ENCODE peak calls at places on chromosomes 6 and 20, in seven cellular contexts. R is dermis microvascular lymphatic vessel endothelial cell; M is fibroblast of mammary gland; A is IMR-90; Z is fibroblast of lung; Y is stimulated activated CD8-positive, alpha-beta memory T cell treated with anti-CD3 and anti-CD28 coated beads, Interleukin-7, amount 100 ng/mL, for 24 hours; J is stimulated activated CD4-positive, alpha-beta T cell treated with anti-CD3 and anti-CD28 coated beads, Interleukin-15, amount 100 ng/mL, for 1 hour. P is an unnamed sample.

GRCh38 chr20:22617160-22617559 is 32.8 kb upstream of the FOXA2 start:
- DNase-seq in R (no peak), M (no peak), A (no peak), Z (no peak), Y (no peak), J (no peak), P (no peak)

GRCh38 chr6:136600818-136601217 is 50.6 kb upstream of the MAP7 start:
- DNase-seq in R (no peak), M (no peak), A (peak), Z (no peak), Y (no peak), J (no peak), P (no peak)

GRCh38 chr6:13000537-13000936 is 284.0 kb downstream of the PHACTR1 start:
- DNase-seq in R (no peak), M (no peak), A (no peak), Z (no peak), Y (no peak), J (no peak), P (no peak)

GRCh38 chr6:148367418-148368024 is 24.9 kb downstream of the SASH1 start:
- DNase-seq in R (peak), M (peak), A (peak), Z (peak), Y (no peak), J (no peak), P (no peak)

GRCh38 chr20:61724376-61724775 is 341.3 kb downstream of the TAF4 start:
- DNase-seq in R (no peak), M (no peak), A (no peak), Z (peak), Y (no peak), J (no peak), P (peak)

GRCh38 chr6:130274007-130274406 is 51.3 kb upstream of the SAMD3 start:
- DNase-seq in R (no peak), M (no peak), A (no peak), Z (no peak), Y (no peak), J (no peak), P (no peak)

GRCh38 chr20:46826343-46826984 is 68.2 kb upstream of the EYA2 start:
- DNase-seq in R (no peak), M (peak), A (peak), Z (peak), Y (no peak), J (no peak), P (peak)

GRCh38 chr20:46897471-46897870 is 2.8 kb downstream of the EYA2 start:
- DNase-seq in R (no peak), M (no peak), A (no peak), Z (no peak), Y (no peak), J (no peak), P (no peak)

GRCh38 chr6:74931567-74931966 is 274.3 kb downstream of the COL12A1 start:
- DNase-seq in R (no peak), M (peak), A (peak), Z (peak), Y (no peak), J (no peak), P (no peak)

GRCh38 chr20:36148439-36148838 is 6.1 kb upstream of the EPB41L1 start:
- DNase-seq in R (no peak), M (no peak), A (no peak), Z (no peak), Y (no peak), J (no peak), P (no peak)

GRCh38 chr20:20407891-20408805 is 40.2 kb downstream of the INSM1 start:
- DNase-seq in R (no peak), M (peak), A (peak), Z (peak), Y (no peak), J (no peak), P (peak)

GRCh38 chr20:18645196-18645745 is 57.4 kb downstream of the DTD1 start:
- DNase-seq in R (no peak), M (no peak), A (no peak), Z (no peak), Y (no peak), J (no peak), P (no peak)

GRCh38 chr6:108735310-108735990 is 112.8 kb upstream of the ARMC2 start:
- DNase-seq in R (no peak), M (no peak), A (no peak), Z (no peak), Y (no peak), J (no peak), P (no peak)

GRCh38 chr6:49548613-49549304 is 1.7 kb upstream of the C6orf141 start:
- DNase-seq in R (no peak), M (no peak), A (no peak), Z (no peak), Y (no peak), J (no peak), P (no peak)

GRCh38 chr6:159826968-159827647 is 27.0 kb downstream of the PNLDC1 start:
- DNase-seq in R (no peak), M (no peak), A (no peak), Z (no peak), Y (no peak), J (no peak), P (peak)

GRCh38 chr6:40631760-40632159 is 44.6 kb upstream of the LRFN2 start:
- DNase-seq in R (no peak), M (no peak), A (no peak), Z (no peak), Y (no peak), J (no peak), P (no peak)

GRCh38 chr6:44805239-44805849 is 417.8 kb downstream of the CDC5L start:
- DNase-seq in R (no peak), M (peak), A (peak), Z (peak), Y (no peak), J (no peak), P (no peak)

GRCh38 chr6:17803409-17803808 is 96.7 kb upstream of the NUP153 start:
- DNase-seq in R (no peak), M (no peak), A (no peak), Z (no peak), Y (no peak), J (no peak), P (no peak)

GRCh38 chr6:154901856-154902552 is 93.1 kb upstream of the TIAM2 start:
- DNase-seq in R (no peak), M (no peak), A (no peak), Z (no peak), Y (no peak), J (no peak), P (no peak)

GRCh38 chr20:49582413-49583334 is 14.7 kb upstream of the PTGIS start:
- DNase-seq in R (no peak), M (no peak), A (no peak), Z (no peak), Y (no peak), J (no peak), P (no peak)

GRCh38 chr6:170181338-170181690 is 109.6 kb downstream of the DLL1 start:
- DNase-seq in R (no peak), M (no peak), A (no peak), Z (no peak), Y (no peak), J (no peak), P (no peak)

GRCh38 chr6:30555428-30556005 is 772 bp downstream of the GNL1 start:
- DNase-seq in R (no peak), M (peak), A (peak), Z (peak), Y (no peak), J (no peak), P (peak)

GRCh38 chr20:33568378-33569289 is 78.7 kb downstream of the CBFA2T2 start:
- DNase-seq in R (peak), M (no peak), A (no peak), Z (no peak), Y (no peak), J (no peak), P (peak)

GRCh38 chr6:81997091-81997926 is 244.8 kb upstream of the TENT5A start:
- DNase-seq in R (no peak), M (peak), A (peak), Z (peak), Y (no peak), J (no peak), P (no peak)